ENCODE peak calls at places on chromosomes 12 and 14, in eight cellular contexts. U is fibroblast of lung, I is GM12864, C is heart left ventricle, F is astrocyte of the spinal cord, T is psoas muscle, R is cardiac fibroblast, M is neural progenitor cell. D is an unnamed sample.

GRCh38 chr12:64261813-64262212 is 39.7 kb upstream of the KICS2 start:
- DNase-seq in F (no peak), R (no peak), U (no peak), T (no peak), I (no peak), C (no peak), M (no peak), D (no peak)

GRCh38 chr12:65189028-65189718 is 19.8 kb downstream of the LEMD3 start:
- DNase-seq in U (no peak), R (no peak), F (no peak), C (no peak), T (no peak), M (no peak), I (peak), D (no peak)

GRCh38 chr12:93569301-93569655 is 3.2 kb upstream of the SOCS2 start:
- DNase-seq in U (no peak), C (no peak), R (no peak), M (no peak), I (no peak), F (no peak), T (no peak), D (no peak)

GRCh38 chr12:109833307-109834189 is at the start of gene TRPV4:
- DNase-seq in U (peak), T (peak), M (peak), R (peak), I (no peak), C (peak), F (peak), D (no peak)

GRCh38 chr14:36584167-36584811 is 1.9 kb upstream of the NKX2-8 start:
- DNase-seq in F (no peak), M (no peak), T (no peak), I (no peak), R (no peak), U (no peak), C (no peak), D (no peak)

GRCh38 chr12:47773062-47773857 is at the start of gene SLC48A1:
- DNase-seq in I (no peak), C (peak), U (peak), M (peak), T (peak), R (peak), F (no peak), D (no peak)

GRCh38 chr12:53051058-53051880 is 1.4 kb downstream of the TNS2 start:
- DNase-seq in C (peak), T (peak), M (no peak), R (peak), U (peak), I (no peak), F (no peak), D (no peak)

GRCh38 chr12:83179999-83180398 is 493.3 kb downstream of the TMTC2 start:
- DNase-seq in F (no peak), U (no peak), T (no peak), I (no peak), R (no peak), C (no peak), M (no peak), D (no peak)

GRCh38 chr12:96177013-96177412 is 17.2 kb upstream of the ELK3 start:
- DNase-seq in T (no peak), I (no peak), M (no peak), R (peak), F (peak), C (no peak), U (peak), D (no peak)

GRCh38 chr14:100903672-100904185 is at the start of gene RTL1:
- DNase-seq in C (no peak), F (no peak), U (no peak), T (no peak), M (no peak), I (no peak), R (no peak), D (no peak)
- H3K4me3 ChIP-seq in C (no peak), F (no peak), U (no peak), T (no peak), M (peak), I (no peak), R (no peak), D (no peak)

GRCh38 chr12:26276709-26277108 is 81.3 kb downstream of the SSPN start:
- DNase-seq in R (no peak), T (no peak), C (no peak), U (peak), I (no peak), M (no peak), F (no peak), D (no peak)

GRCh38 chr12:26271889-26272492 is 76.6 kb downstream of the SSPN start:
- DNase-seq in U (peak), C (peak), T (peak), F (peak), I (peak), R (peak), M (no peak), D (peak)

GRCh38 chr12:26273811-26274210 is 78.4 kb downstream of the SSPN start:
- DNase-seq in C (no peak), I (no peak), R (no peak), T (no peak), U (no peak), M (no peak), F (no peak), D (no peak)

GRCh38 chr12:26275313-26276257 is 80.2 kb downstream of the SSPN start:
- DNase-seq in M (no peak), F (peak), C (no peak), R (no peak), I (no peak), T (no peak), U (peak), D (peak)

DNA sequence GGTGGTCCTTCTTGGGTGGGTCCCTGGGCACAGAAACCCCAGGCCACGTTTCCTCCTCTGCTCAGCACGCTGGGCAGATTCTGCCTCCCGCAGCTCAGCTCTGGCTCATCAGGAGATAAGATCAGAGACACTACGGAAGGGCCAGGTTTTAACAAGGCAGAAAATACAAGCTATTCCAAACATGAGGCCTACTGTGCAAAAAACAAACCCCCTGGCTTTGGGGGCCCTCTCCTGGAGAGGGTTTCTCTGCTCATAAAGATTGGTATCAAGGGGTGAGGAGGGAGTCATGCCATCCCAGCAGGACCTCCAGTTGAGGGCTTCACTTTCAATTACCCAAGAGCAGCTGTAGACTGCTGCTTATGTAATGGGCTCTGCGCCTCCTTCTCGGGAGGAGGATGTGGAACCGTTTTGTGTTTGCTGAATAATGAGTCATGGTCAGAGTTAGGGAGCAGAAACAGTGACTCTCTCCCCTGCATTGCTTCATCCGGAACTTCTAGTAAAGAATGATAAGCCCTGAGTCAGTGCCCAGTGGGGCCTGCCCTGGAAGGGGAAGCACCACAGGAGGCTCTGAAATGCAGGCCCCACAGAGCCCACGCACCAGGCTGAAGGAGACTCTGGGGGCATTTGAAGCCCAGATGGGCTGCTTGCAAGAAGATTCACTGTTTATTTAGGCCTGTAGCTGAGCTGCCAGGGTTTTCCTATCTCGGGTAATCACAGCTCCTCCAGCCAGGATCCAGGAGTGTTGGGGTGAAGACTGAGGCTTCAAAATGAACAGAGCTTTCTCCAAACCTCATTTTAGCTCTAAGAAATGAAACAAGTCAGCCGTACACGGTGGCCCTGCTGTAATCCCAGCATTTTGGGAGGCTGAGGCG is 79.3 kb downstream of the SSPN start:
- DNase-seq in I (peak), C (peak), U (peak), F (peak), T (peak), M (peak), R (peak), D (peak)
- TF ChIP-seq CTCF in I (no peak), C (no peak), U (no peak), F (peak), T (no peak), M (no peak), R (peak), D (peak)

DNA sequence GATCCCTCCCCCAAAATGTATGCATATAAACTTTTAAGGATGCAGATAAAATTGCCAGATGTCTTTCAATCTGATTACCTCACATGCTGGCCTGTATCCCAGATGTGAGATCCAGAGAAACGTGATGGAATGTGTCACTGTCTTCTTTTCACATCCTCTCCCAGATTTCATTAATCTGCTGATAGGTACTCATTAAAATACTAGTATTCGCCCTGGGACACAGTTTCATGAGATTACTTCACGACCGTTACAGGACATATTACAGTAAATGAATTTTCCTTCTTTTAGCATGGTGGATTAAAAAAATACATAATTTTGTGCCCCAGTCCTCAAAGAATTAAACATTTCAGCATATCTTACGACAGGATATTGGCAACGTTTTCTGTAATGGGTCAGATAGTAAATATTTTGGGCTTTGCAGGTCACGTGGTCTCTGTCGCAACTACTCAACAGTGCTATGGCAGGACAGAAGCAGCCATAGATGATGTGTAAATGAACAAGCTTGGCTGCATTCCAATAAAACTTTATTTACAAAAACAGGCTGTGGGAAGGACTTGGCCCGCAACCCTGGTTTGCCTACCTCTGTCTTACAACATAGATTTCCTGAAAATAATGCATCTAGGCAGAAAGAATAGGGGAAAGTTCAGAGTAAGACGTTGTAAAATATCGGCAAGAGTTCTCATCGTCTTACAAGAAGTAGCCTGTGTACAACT is 156.0 kb upstream of the DIO3 start:
- DNase-seq in U (no peak), T (no peak), F (no peak), R (peak), M (no peak), C (no peak), I (no peak), D (no peak)
- H3K4me3 ChIP-seq in U (peak), T (no peak), F (no peak), R (no peak), M (no peak), C (no peak), I (no peak), D (no peak)

DNA sequence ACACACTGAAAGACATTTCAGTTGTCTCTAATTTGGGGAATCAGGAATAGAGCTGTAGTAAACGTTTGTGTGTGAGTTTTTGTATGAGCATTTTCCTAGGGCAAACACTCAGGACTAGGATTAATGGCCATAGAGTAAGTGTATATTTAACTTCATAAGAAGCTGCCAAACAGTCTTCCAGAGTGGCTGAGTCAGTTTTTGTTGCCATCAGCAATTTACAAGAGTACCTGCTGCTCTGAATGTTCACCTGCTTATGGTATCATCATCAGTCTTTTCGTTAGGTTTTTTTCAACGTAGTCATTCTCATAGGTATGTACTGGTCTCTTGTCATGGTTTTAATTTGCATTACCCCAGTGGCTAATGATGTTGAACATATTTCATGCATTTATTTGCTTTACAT is 30.6 kb upstream of the TRHDE start:
- DNase-seq in U (no peak), R (no peak), M (no peak), F (no peak), I (no peak), T (no peak), C (no peak), D (no peak)
- TF ChIP-seq CTCF in U (no peak), R (no peak), M (no peak), F (no peak), I (no peak), T (no peak), C (no peak), D (no peak)

DNA sequence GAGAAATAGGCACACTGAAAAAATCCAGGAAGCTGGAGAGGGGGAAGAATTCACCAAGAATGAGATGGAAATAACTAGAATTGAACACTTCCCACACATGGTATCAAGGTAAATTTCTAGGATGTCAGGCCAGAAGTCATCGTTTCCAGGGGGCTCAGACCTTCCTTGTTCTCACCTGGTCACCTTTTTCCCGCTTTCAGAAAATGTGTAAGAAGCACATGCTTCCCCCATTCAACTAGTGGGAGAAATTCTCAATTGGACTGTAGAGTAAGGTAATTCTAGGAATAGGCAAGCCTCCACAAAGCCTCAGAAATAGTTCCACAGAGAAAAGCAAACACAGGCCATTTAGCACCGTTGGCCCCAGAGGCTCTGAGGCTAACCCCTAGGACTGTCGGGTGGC is 2.8 kb upstream of the PTMS start:
- DNase-seq in U (no peak), I (no peak), C (no peak), T (no peak), M (no peak), R (no peak), F (no peak), D (no peak)
- H3K4me3 ChIP-seq in U (peak), I (no peak), C (no peak), T (peak), M (no peak), R (no peak), F (peak), D (no peak)

DNA sequence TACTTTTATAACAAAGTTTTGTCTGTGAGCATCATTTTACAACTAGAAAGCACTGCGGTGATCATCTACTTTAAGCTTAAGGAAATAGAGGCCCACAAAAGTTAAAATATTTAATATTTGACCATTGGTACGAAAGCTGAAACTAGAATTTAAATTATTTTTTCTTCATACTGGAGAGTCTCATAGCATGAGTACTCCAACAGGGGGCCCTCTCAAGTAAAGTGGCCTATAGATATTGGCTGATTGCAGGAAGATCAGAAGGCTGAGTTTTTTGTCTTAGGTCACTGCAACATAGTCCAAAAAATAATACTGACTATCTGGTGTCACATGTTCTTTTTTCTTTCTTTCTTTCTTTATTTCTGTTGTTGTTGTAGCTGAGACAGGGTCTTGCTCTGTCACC is 75.3 kb upstream of the ZDHHC17 start:
- DNase-seq in T (no peak), I (no peak), U (no peak), C (no peak), M (no peak), F (no peak), R (no peak), D (no peak)
- TF ChIP-seq CTCF in T (no peak), I (peak), U (peak), C (peak), M (peak), F (peak), R (no peak), D (peak)

GRCh38 chr14:29262979-29263378 is 496.4 kb downstream of the FOXG1 start:
- DNase-seq in F (no peak), U (peak), R (no peak), M (no peak), C (no peak), T (no peak), I (no peak), D (no peak)
- H3K4me3 ChIP-seq in F (no peak), U (no peak), R (no peak), M (no peak), C (no peak), T (no peak), I (no peak), D (no peak)

GRCh38 chr14:25411933-25412757 is 362.2 kb upstream of the STXBP6 start:
- DNase-seq in I (no peak), F (peak), U (no peak), T (no peak), R (peak), C (no peak), M (peak), D (no peak)
- TF ChIP-seq CTCF in I (no peak), F (no peak), U (no peak), T (no peak), R (no peak), C (peak), M (peak), D (no peak)

D was measured in astrocyte of the cerebellum.